ENCODE peak calls at places on chromosomes 3 and 15, in four cellular contexts. K is spleen, P is fibroblast of mammary gland, Z is astrocyte of the spinal cord. B is an unnamed sample.

GRCh38 chr3:43247556-43248186 is 38.7 kb upstream of the SNRK start:
- DNase-seq in P (no peak), Z (no peak), K (no peak), B (no peak)

GRCh38 chr3:184068344-184068743 is 15.5 kb downstream of the HTR3C start:
- DNase-seq in K (no peak), P (no peak), Z (no peak), B (no peak)

GRCh38 chr15:88476635-88477038 is 9.1 kb downstream of the MRPS11 start:
- DNase-seq in P (peak), K (no peak), Z (peak), B (peak)

GRCh38 chr3:89098964-89099585 is 8.3 kb upstream of the EPHA3 start:
- DNase-seq in P (peak), Z (peak), K (no peak), B (peak)

GRCh38 chr3:114706591-114707224 is 412.9 kb downstream of the TIGIT start:
- DNase-seq in Z (peak), K (no peak), P (peak), B (peak)

GRCh38 chr3:27721717-27722564 is at the start of gene EOMES:
- DNase-seq in K (peak), Z (peak), P (peak), B (peak)

GRCh38 chr3:24201301-24201700 is 256.2 kb downstream of the NR1D2 start:
- DNase-seq in Z (no peak), P (peak), K (no peak), B (no peak)

GRCh38 chr3:38000242-38000916 is 9.8 kb downstream of the VILL start:
- DNase-seq in P (no peak), Z (no peak), K (peak), B (no peak)

GRCh38 chr3:138899592-138899991 is 47.3 kb downstream of the FOXL2 start:
- DNase-seq in P (no peak), K (no peak), Z (no peak), B (no peak)

GRCh38 chr3:65811050-65811766 is 227.5 kb downstream of the MAGI1 start:
- DNase-seq in P (peak), Z (peak), K (no peak), B (peak)

GRCh38 chr3:99967796-99968195 is 146.5 kb downstream of the FILIP1L start:
- DNase-seq in Z (no peak), K (no peak), P (peak), B (peak)

GRCh38 chr3:30302027-30302426 is 304.4 kb upstream of the TGFBR2 start:
- DNase-seq in K (no peak), Z (no peak), P (no peak), B (peak)

GRCh38 chr3:43190682-43191081 is 84.8 kb upstream of the POMGNT2 start:
- DNase-seq in P (peak), K (no peak), Z (peak), B (peak)

GRCh38 chr15:87547470-87548181 is 708.9 kb downstream of the NTRK3 start:
- DNase-seq in K (no peak), Z (peak), P (no peak), B (peak)

GRCh38 chr3:117874904-117875874 is 1159.5 kb downstream of the IGSF11 start:
- DNase-seq in K (no peak), P (no peak), Z (no peak), B (no peak)

GRCh38 chr3:126554560-126555525 is 3.9 kb downstream of the C3orf22 start:
- DNase-seq in Z (no peak), P (no peak), K (peak), B (no peak)

GRCh38 chr3:102536479-102536878 is 101.7 kb downstream of the ZPLD1 start:
- DNase-seq in Z (peak), P (peak), K (no peak), B (peak)

GRCh38 chr3:139339219-139339906 is 4.5 kb upstream of the MRPS22 start:
- DNase-seq in P (peak), K (no peak), Z (no peak), B (no peak)

GRCh38 chr3:152436707-152437615 is 168.2 kb downstream of the MBNL1 start:
- DNase-seq in Z (no peak), K (no peak), P (peak), B (no peak)

GRCh38 chr3:158789592-158789991 is 12.3 kb upstream of the MFSD1 start:
- DNase-seq in Z (peak), K (no peak), P (peak), B (peak)

GRCh38 chr15:61422773-61423172 is 193.7 kb upstream of the RORA start:
- DNase-seq in P (no peak), K (no peak), Z (no peak), B (no peak)

GRCh38 chr15:48462688-48463087 is 131.5 kb downstream of the DUT start:
- DNase-seq in Z (no peak), P (no peak), K (no peak), B (no peak)

GRCh38 chr3:9747267-9747666 is 2.5 kb upstream of the OGG1 start:
- DNase-seq in Z (peak), K (no peak), P (peak), B (peak)

GRCh38 chr3:34106879-34107278 is 308.4 kb downstream of the PDCD6IP start:
- DNase-seq in Z (peak), P (no peak), K (no peak), B (peak)

GRCh38 chr3:184343200-184343876 is 5.9 kb downstream of the FAM131A start:
- DNase-seq in P (no peak), Z (peak), K (no peak), B (no peak)

GRCh38 chr3:40846466-40846865 is 321.7 kb downstream of the ZNF621 start:
- DNase-seq in P (no peak), K (no peak), Z (no peak), B (no peak)

GRCh38 chr3:66353530-66353929 is 132.7 kb downstream of the SLC25A26 start:
- DNase-seq in P (peak), Z (peak), K (no peak), B (peak)

GRCh38 chr3:39191103-39191502 is 1.3 kb downstream of the XIRP1 start:
- DNase-seq in K (no peak), P (no peak), Z (no peak), B (no peak)

GRCh38 chr15:98518823-98519561 is 129.3 kb upstream of the IGF1R start:
- DNase-seq in Z (peak), P (peak), K (no peak), B (peak)

GRCh38 chr3:195421410-195421809 is 21.4 kb downstream of the ACAP2 start:
- DNase-seq in Z (no peak), P (peak), K (no peak), B (no peak)

GRCh38 chr3:15636028-15636709 is 34.6 kb downstream of the BTD start:
- DNase-seq in K (no peak), P (peak), Z (peak), B (peak)

GRCh38 chr3:116077557-116077956 is 367.7 kb downstream of the LSAMP start:
- DNase-seq in Z (no peak), K (no peak), P (no peak), B (no peak)

GRCh38 chr15:69468241-69469121 is 15.9 kb downstream of the RPLP1 start:
- DNase-seq in P (peak), K (no peak), Z (peak), B (no peak)
- H3K4me3 ChIP-seq in P (no peak), K (no peak), Z (no peak), B (no peak)

DNA sequence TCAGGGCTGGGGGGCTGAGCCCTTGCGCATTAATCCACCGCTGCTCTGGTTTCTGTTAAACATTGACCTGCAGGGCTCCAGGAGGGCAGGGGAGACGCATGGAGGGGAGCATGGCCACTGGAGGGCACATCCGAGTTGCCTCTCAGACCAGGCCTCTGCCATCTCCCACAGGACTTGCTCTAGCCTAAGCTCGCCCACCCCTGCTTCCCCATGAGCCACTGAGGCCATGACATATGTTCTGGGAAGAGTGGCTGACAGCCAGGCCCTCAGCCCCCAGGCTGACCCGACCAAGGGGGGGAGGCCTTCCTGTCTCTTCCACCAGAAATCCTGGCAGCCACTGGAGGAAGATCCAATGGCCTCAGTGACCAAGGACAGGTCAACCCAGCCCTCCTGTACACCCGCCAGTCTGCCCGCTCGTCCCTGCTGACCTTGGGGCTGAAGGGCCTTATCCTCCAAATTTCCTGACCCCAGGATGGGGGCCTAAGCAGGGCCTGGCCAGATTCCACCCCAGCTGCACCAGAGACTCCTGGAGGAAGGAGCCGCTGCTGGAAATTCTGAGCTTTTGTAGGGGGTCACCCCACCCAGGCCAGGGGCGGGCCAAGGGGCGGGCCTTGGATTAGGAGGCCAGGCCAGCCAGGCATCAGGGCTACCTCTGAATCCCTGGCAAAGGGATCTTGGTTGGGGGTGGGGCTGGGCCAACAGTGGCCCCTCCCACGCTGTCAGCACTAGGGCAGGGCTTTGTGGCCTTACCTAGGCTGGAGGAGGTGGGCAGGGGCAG is at the start of gene HYAL1:
- DNase-seq in K (peak), P (peak), Z (no peak), B (peak)
- TF ChIP-seq CTCF in K (no peak), P (peak), Z (no peak), B (peak)

DNA sequence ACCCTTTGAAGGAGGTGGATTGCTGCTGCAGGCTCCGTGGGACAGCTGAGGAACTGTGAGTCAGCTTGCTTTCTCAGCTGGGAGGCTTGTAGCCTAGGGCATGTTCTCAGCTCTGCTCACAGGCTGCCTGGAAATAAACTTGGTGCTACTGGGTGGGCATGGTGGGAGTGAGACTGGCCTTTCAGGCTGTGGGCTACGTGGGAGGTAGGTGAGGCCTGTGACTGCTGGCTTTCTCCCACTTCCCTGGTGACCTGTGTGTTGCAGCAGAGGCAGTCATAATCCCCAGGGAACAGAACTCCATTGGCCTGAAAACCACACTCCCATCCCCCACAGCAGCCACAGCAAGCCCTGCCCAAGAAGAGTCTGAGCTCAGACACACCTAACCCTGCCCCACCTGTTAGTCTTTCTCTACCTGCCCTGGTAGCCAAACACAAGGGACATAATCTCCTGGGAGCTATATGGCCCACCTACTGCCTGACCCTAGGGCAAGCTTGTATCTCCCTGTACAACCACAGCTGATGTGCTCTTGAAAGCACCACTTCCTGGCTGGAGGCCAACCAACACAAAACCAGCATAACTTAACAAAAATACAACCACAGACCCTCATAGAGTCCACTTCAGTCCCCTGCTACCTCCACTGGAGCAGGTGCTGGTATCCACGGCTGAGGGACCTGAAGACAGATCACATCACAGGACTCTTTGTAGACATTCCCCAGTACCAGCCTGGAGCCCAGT is 236.5 kb downstream of the SQOR start:
- DNase-seq in Z (peak), P (no peak), K (no peak), B (peak)
- H3K4me3 ChIP-seq in Z (no peak), P (no peak), K (no peak), B (no peak)

DNA sequence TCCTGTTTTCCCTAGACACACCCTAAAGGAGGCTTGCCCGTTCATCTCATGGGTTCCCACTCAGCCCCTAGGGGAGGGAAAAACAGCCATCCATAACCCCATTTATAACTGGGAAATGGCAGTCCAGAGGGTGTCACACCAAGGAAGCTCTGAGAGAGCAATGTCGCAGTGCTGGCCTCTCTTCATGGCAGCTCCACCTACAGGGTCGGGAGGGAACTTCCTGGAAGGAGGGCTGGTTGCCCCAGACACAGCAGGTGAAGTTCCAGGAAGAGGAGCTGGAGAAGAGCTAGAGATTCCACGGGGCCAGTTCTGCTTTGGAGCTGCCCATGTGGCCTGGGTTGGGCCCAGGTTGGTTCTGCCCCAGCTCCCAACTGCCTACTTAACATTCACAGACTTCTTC is 22.3 kb upstream of the LINGO1 start:
- DNase-seq in P (no peak), K (no peak), Z (no peak), B (peak)
- TF ChIP-seq CTCF in P (peak), K (no peak), Z (peak), B (peak)

GRCh38 chr15:70092462-70092850 is 5.3 kb downstream of the TLE3 start:
- DNase-seq in Z (no peak), K (no peak), P (no peak), B (no peak)

GRCh38 chr15:70090436-70091291 is 7.1 kb downstream of the TLE3 start:
- DNase-seq in P (no peak), K (no peak), Z (no peak), B (no peak)

GRCh38 chr15:70093070-70093469 is 4.6 kb downstream of the TLE3 start:
- DNase-seq in Z (no peak), K (peak), P (no peak), B (peak)

GRCh38 chr15:70093481-70094309 is 4.0 kb downstream of the TLE3 start:
- DNase-seq in Z (peak), P (peak), K (peak), B (peak)

DNA sequence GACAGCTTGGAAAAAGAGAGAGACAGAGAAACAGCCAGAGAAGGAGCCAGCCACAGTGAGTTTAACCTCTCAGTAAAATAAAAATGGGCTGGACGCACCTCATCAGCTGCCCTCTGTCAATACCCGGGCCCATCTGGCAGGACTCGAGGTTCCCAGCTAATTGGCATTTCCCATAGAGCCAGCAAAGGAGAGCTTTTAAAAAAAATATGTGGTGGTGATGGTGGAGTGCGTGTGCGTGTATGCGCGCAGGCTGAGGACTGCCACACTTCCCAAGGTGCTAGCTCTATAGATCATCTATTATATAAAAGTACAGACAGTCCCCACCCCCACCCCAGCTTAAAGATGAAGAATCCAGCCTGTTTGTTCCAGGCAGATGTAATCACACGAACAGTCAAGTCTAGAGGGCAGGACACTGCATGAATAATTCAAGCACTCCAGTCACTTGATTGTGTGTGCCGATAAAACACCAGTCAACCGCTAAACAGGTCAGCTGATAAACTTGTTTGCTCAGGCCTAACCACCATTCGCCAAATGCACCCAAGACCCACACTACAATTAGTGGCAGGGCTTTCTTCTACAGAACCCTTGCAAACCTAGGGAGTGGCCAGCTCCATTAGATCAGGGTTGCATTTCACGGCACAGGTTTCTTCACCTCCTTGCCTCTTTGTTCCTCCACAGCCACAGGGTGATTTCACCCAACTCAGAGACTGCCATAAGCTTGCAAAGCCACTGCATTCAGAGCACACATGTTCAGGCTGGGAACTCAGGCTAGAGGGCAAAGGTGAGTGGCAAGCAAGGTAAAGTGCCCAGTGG is 5.9 kb downstream of the TLE3 start:
- DNase-seq in K (peak), P (peak), Z (no peak), B (no peak)
- H3K4me3 ChIP-seq in K (no peak), P (no peak), Z (no peak), B (no peak)

GRCh38 chr15:92900712-92901052 is 558 bp downstream of the CHD2 start:
- DNase-seq in K (no peak), Z (no peak), P (no peak), B (peak)

GRCh38 chr15:92897620-92898019 is 2.5 kb upstream of the CHD2 start:
- DNase-seq in P (no peak), Z (no peak), K (no peak), B (no peak)

GRCh38 chr15:92899910-92900711 is at the start of gene CHD2:
- DNase-seq in Z (peak), K (peak), P (peak), B (peak)

GRCh38 chr15:92901053-92901761 is 1.1 kb downstream of the CHD2 start:
- DNase-seq in P (no peak), K (no peak), Z (peak), B (peak)

GRCh38 chr15:92898988-92899909 is 875 bp upstream of the CHD2 start:
- DNase-seq in Z (peak), P (peak), K (no peak), B (peak)
- TF ChIP-seq CTCF in Z (no peak), P (peak), K (no peak), B (peak)

DNA sequence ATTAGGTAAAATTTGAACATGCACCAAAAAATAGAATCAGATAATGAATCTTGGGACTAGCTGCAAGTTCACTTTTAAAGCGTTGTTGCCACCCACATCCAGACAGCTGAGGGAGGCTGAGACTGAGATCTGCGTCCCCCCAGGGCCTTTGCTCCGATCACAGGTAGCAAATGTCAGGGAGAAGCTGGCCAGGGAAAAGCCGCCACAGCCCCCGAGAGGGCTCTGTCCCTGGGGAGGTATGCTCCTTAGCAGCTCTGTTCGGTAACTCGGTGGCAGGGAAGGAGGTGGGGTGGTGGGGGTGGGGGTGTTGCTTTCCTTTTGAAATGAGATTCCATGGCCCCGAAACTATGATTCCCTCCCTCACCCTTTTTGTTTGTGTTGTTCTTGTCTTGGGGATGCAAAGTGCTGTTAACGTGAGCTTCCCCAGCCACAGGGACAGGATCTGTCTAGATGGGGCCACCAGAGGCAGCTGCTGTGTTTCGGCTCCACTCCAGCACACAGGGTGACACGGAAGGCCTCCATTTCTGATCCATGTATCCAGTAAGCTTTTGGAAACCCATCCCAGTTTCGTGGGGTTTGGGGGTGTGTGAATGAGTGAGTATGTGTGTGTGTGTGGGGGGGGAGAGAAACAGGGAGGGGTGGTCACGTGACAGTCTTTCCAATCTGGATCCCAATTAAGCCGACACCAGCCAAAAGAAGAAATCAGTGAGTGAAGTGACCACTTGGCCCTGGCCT is 1.1 kb upstream of the MINAR1 start:
- DNase-seq in Z (no peak), K (no peak), P (no peak), B (peak)
- H3K4me3 ChIP-seq in Z (peak), K (no peak), P (peak), B (peak)

DNA sequence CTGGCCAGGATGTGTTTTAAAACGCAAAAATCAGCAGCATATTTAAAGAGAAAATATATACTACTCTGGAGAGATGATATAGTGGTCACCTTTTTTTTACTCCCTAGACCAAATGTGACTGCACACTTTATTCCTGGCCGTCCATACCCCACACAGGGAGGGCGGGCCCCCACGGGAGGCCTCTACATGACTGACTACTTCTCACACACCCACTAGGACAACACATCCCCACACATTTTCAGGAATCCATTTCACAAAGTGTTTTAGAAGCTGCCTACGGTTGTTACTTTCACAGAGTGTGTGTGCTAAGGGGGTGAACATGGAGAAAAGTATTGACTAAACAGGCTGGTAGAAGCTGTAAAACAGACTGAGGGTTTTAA is 67.9 kb downstream of the CHSY1 start:
- DNase-seq in K (no peak), P (no peak), Z (no peak), B (no peak)
- TF ChIP-seq CTCF in K (no peak), P (no peak), Z (no peak), B (no peak)